ENCODE peak calls at places on chromosomes 13 and 19, in six cellular contexts. C, B, M, K, S and A are unnamed samples.

GRCh38 chr19:5447700-5448311 is 7.4 kb upstream of the ZNRF4 start:
- DNase-seq in C (no peak), S (no peak), K (no peak), B (no peak), M (peak; percentile 4), A (no peak)

GRCh38 chr19:10289836-10290438 is at the start of gene ICAM5:
- DNase-seq in S (no peak), B (no peak), M (no peak), C (no peak), K (no peak), A (no peak)

GRCh38 chr19:5873617-5874199 is 3.4 kb upstream of the FUT5 start:
- DNase-seq in S (no peak), K (no peak), M (no peak), B (no peak), C (no peak), A (no peak)

GRCh38 chr13:62357887-62358645 is 942.4 kb upstream of the PCDH20 start:
- DNase-seq in S (no peak), K (no peak), C (peak; percentile 1), M (peak; percentile 65), B (no peak), A (peak; percentile 12)

GRCh38 chr13:32040689-32041088 is 9.1 kb downstream of the FRY start:
- DNase-seq in B (no peak), M (no peak), S (no peak), K (no peak), C (no peak), A (no peak)

GRCh38 chr19:55581145-55581827 is 638 bp upstream of the ZNF579 start:
- DNase-seq in K (no peak), S (no peak), M (no peak), C (no peak), B (no peak), A (no peak)

GRCh38 chr13:24679686-24680085 is 522 bp upstream of the ATP12A start:
- DNase-seq in B (no peak), S (no peak), M (no peak), K (no peak), C (no peak), A (no peak)

GRCh38 chr13:99113351-99113750 is 87.3 kb upstream of the UBAC2 start:
- DNase-seq in M (no peak), K (no peak), B (no peak), C (no peak), S (no peak), A (no peak)

GRCh38 chr13:30881191-30881651 is 24.9 kb upstream of the MEDAG start:
- DNase-seq in B (no peak), C (no peak), S (no peak), M (no peak), K (no peak), A (no peak)

GRCh38 chr13:18948664-18949488 is 232.7 kb downstream of the TUBA3C start:
- DNase-seq in S (no peak), K (no peak), B (no peak), C (no peak), M (no peak), A (no peak)

GRCh38 chr13:99406799-99407201 is 94.5 kb upstream of the TM9SF2 start:
- DNase-seq in M (no peak), K (no peak), C (no peak), B (no peak), S (no peak), A (no peak)

GRCh38 chr19:35140898-35141626 is 2.0 kb upstream of the FXYD7 start:
- DNase-seq in C (peak; percentile 66), M (peak; percentile 64), K (peak; percentile 14), B (peak; percentile 82), S (peak; percentile 95), A (no peak)

GRCh38 chr19:1264801-1265610 is 4.1 kb upstream of the CIRBP start:
- DNase-seq in B (no peak), S (no peak), M (peak; percentile 92), C (peak; percentile 87), K (no peak), A (no peak)

GRCh38 chr13:61463027-61463426 is 47.4 kb upstream of the PCDH20 start:
- DNase-seq in S (no peak), C (no peak), B (peak; percentile 81), K (no peak), M (no peak), A (no peak)

GRCh38 chr13:44879452-44880058 is 109.7 kb downstream of the NUFIP1 start:
- DNase-seq in C (no peak), S (no peak), M (peak; percentile 63), K (peak; percentile 23), B (no peak), A (peak; percentile 8)

GRCh38 chr13:45564108-45564507 is 51.4 kb downstream of the ERICH6B start:
- DNase-seq in M (peak; percentile 64), C (peak; percentile 8), K (peak; percentile 9), B (peak; percentile 64), S (no peak), A (no peak)

GRCh38 chr13:39952244-39953233 is 297.1 kb downstream of the COG6 start:
- DNase-seq in B (no peak), M (peak; percentile 26), S (no peak), K (no peak), C (peak; percentile 21), A (no peak)

GRCh38 chr13:79593611-79594275 is 112.8 kb downstream of the NDFIP2 start:
- DNase-seq in C (peak; percentile 19), S (no peak), K (peak; percentile 19), B (no peak), M (peak; percentile 83), A (no peak)

GRCh38 chr19:6587093-6587820 is 3.7 kb downstream of the CD70 start:
- DNase-seq in C (no peak), K (no peak), B (no peak), M (no peak), S (no peak), A (no peak)

GRCh38 chr13:50358221-50358620 is 343.0 kb downstream of the KCNRG start:
- DNase-seq in B (no peak), K (no peak), M (no peak), C (no peak), S (no peak), A (no peak)

GRCh38 chr19:11145147-11145924 is 10.2 kb downstream of the SPC24 start:
- DNase-seq in B (no peak), M (no peak), K (no peak), S (no peak), C (no peak), A (no peak)

GRCh38 chr13:105678072-105678471 is 857.4 kb downstream of the EFNB2 start:
- DNase-seq in S (no peak), B (no peak), K (no peak), M (no peak), C (no peak), A (no peak)

GRCh38 chr19:42191855-42192254 is 25.6 kb downstream of the DEDD2 start:
- DNase-seq in S (no peak), C (no peak), M (peak; percentile 90), K (no peak), B (peak; percentile 100), A (no peak)

GRCh38 chr13:98664510-98664909 is 87.6 kb upstream of the STK24 start:
- DNase-seq in S (no peak), C (no peak), M (no peak), K (no peak), B (no peak), A (no peak)

GRCh38 chr13:20350380-20350763 is 118.3 kb upstream of the GJB6 start:
- DNase-seq in K (no peak), C (no peak), B (no peak), M (no peak), S (no peak), A (no peak)

GRCh38 chr19:54266133-54266532 is 9.1 kb upstream of the LILRB5 start:
- DNase-seq in S (peak; percentile 64), C (no peak), B (peak; percentile 13), K (no peak), M (peak; percentile 53), A (peak; percentile 19)

GRCh38 chr13:20326276-20326675 is 94.2 kb upstream of the GJB6 start:
- DNase-seq in K (no peak), B (no peak), M (no peak), S (no peak), C (no peak), A (no peak)

GRCh38 chr19:8085606-8086464 is 33.3 kb downstream of the CCL25 start:
- DNase-seq in B (peak; percentile 58), S (no peak), M (no peak), C (no peak), K (no peak), A (no peak)

GRCh38 chr13:33066329-33066728 is 50.1 kb downstream of the KL start:
- DNase-seq in K (no peak), B (no peak), C (no peak), M (no peak), S (no peak), A (no peak)

GRCh38 chr13:38898481-38898880 is 92.2 kb downstream of the STOML3 start:
- DNase-seq in M (no peak), C (no peak), B (no peak), K (no peak), S (no peak), A (no peak)

GRCh38 chr19:47467914-47468313 is 3.8 kb downstream of the SLC8A2 start:
- DNase-seq in K (no peak), C (no peak), B (no peak), M (no peak), S (no peak), A (no peak)

GRCh38 chr19:1446713-1447564 is 3.0 kb upstream of the APC2 start:
- DNase-seq in C (no peak), M (no peak), K (no peak), B (no peak), S (no peak), A (no peak)